ENCODE peak calls at places on chromosomes 12 and 14, in eight cellular contexts. N is prostate gland, H is SK-N-MC, Q is stomach, D is transverse colon, E is suprapubic skin, B is GM23338, X is sigmoid colon. F is an unnamed sample.

GRCh38 chr12:43169115-43169681 is 382.8 kb downstream of the ADAMTS20 start:
- DNase-seq in N (no peak), H (no peak), Q (no peak), D (no peak), E (no peak), B (no peak), X (no peak), F (no peak)

GRCh38 chr14:68780358-68781160 is 12.3 kb downstream of the ZFP36L1 start:
- DNase-seq in N (no peak), H (no peak), Q (peak; percentile 66), D (peak; percentile 68), E (peak; percentile 78), B (no peak), X (peak; percentile 91), F (peak; percentile 88)

GRCh38 chr14:95256011-95256775 is 63.5 kb downstream of the CLMN start:
- DNase-seq in N (no peak), H (peak; percentile 35), Q (no peak), D (no peak), E (peak; percentile 9), B (no peak), X (no peak), F (no peak)

GRCh38 chr12:81450920-81451739 is 308.0 kb downstream of the PPFIA2 start:
- DNase-seq in N (peak; percentile 29), H (no peak), Q (no peak), D (no peak), E (no peak), B (peak; percentile 95), X (no peak), F (no peak)

GRCh38 chr12:50181691-50182090 is 14.5 kb upstream of the CERS5 start:
- DNase-seq in N (no peak), H (no peak), Q (no peak), D (no peak), E (no peak), B (no peak), X (no peak), F (no peak)

GRCh38 chr14:38238881-38239280 is 17.0 kb downstream of the CLEC14A start:
- DNase-seq in N (no peak), H (no peak), Q (no peak), D (no peak), E (no peak), B (no peak), X (no peak), F (no peak)

GRCh38 chr12:4164591-4165558 is 108.7 kb upstream of the CCND2 start:
- DNase-seq in N (no peak), H (no peak), Q (peak; percentile 34), D (peak; percentile 50), E (no peak), B (peak; percentile 83), X (peak; percentile 75), F (peak; percentile 92)

GRCh38 chr12:27859648-27860047 is 79.6 kb upstream of the MANSC4 start:
- DNase-seq in N (no peak), H (no peak), Q (no peak), D (no peak), E (no peak), B (peak; percentile 27), X (no peak), F (no peak)

GRCh38 chr14:77598366-77599050 is 17.9 kb downstream of the SPTLC2 start:
- DNase-seq in N (no peak), H (no peak), Q (no peak), D (peak; percentile 37), E (no peak), B (no peak), X (no peak), F (no peak)

GRCh38 chr12:8992086-8992409 is 2.7 kb downstream of the KLRG1 start:
- DNase-seq in N (no peak), H (no peak), Q (no peak), D (no peak), E (no peak), B (no peak), X (no peak), F (no peak)

GRCh38 chr12:77893918-77894317 is 63.2 kb downstream of the NAV3 start:
- DNase-seq in N (no peak), H (no peak), Q (peak; percentile 74), D (peak; percentile 68), E (no peak), B (peak; percentile 39), X (no peak), F (no peak)

GRCh38 chr14:25464078-25464477 is 414.1 kb upstream of the STXBP6 start:
- DNase-seq in N (no peak), H (no peak), Q (no peak), D (no peak), E (no peak), B (no peak), X (no peak), F (no peak)

GRCh38 chr12:105433804-105434203 is 103.3 kb downstream of the C12orf75 start:
- DNase-seq in N (no peak), H (no peak), Q (no peak), D (no peak), E (no peak), B (no peak), X (no peak), F (no peak)

GRCh38 chr12:124474709-124475108 is 92.7 kb downstream of the NCOR2 start:
- DNase-seq in N (no peak), H (no peak), Q (no peak), D (no peak), E (no peak), B (no peak), X (peak; percentile 89), F (no peak)

DNA sequence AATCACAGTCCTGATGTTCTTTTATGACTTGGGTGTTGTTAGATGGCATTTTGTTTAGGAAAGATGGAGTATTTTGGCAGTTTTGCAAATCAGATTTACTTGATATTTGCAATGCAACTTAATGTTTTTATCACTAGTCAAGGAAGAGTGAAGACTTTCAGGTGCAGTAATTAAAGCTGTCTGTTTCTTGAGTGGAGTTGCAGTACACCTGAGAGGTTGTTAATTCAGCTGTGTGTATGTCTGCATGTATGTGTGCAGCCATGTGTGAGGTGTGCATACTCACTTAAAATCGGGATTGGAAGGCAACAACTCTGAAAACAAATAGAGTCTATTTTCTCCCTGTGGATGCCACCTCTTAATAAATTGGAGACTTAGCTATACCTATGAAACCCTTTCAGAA is 94.5 kb downstream of the RMST start:
- DNase-seq in N (no peak), H (no peak), Q (no peak), D (no peak), E (no peak), B (no peak), X (no peak), F (no peak)
- TF ChIP-seq POLR2AphosphoS5 in N (no peak), H (no peak), Q (no peak), D (no peak), E (no peak), B (no peak), X (no peak), F (no peak)

GRCh38 chr12:12636641-12637040 is 25.0 kb downstream of the CREBL2 start:
- DNase-seq in N (no peak), H (no peak), Q (no peak), D (no peak), E (no peak), B (no peak), X (no peak), F (no peak)
- H3K36me3 ChIP-seq in N (no peaks in the 10 kb centered on the region), H (peaks cover 24% of the 10 kb centered on the region), Q (peaks cover 66% of the 10 kb centered on the region), D (peaks cover 62% of the 10 kb centered on the region), E (peaks cover 56% of the 10 kb centered on the region), B (no peaks in the 10 kb centered on the region), X (peaks cover 61% of the 10 kb centered on the region), F (peaks cover 65% of the 10 kb centered on the region)

GRCh38 chr12:131115766-131116165 is 162.1 kb downstream of the ADGRD1 start:
- DNase-seq in N (no peak), H (no peak), Q (no peak), D (no peak), E (no peak), B (no peak), X (peak; percentile 36), F (no peak)
- H3K27ac ChIP-seq in N (no peak overlapping the region), H (no peak overlapping the region), Q (no peak overlapping the region), D (no peak overlapping the region), E (peak overlapping the region; percentile 25), B (no peak overlapping the region), X (no peak overlapping the region), F (no peak overlapping the region)

DNA sequence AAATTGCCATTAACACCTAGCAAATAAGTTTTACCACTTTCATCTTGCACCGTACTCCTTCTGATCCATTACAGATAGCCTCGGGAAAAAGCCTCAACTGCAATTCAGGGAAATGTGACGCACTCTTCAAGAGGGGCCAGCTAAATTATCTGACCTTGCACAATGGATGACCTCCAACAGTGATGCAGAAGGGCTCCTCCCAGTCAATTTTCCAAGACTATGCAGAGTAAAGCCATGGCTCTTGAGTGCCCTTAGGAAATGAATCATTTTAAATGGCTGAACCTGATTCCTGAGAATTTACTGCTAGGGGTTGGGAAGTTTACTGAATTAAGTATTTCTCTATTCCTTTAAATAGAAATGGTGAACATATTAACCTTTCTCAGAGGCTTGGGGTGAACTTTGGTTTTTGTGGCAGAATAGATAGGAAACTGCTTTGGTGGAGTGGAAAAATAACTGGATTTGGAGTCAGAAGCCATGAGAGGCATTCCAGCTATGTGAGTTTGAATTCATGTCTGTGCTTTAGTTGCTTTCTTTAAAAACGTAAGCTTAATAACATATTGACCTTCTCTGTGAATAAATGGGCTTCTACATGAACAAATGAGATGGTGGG is 64.8 kb upstream of the OVCH1 start:
- DNase-seq in N (no peak), H (no peak), Q (no peak), D (no peak), E (no peak), B (no peak), X (peak; percentile 74), F (no peak)
- TF ChIP-seq POLR2AphosphoS5 in N (peak; percentile 14), H (no peak), Q (no peak), D (peak; percentile 19), E (no peak), B (no peak), X (peak; percentile 18), F (no peak)

DNA sequence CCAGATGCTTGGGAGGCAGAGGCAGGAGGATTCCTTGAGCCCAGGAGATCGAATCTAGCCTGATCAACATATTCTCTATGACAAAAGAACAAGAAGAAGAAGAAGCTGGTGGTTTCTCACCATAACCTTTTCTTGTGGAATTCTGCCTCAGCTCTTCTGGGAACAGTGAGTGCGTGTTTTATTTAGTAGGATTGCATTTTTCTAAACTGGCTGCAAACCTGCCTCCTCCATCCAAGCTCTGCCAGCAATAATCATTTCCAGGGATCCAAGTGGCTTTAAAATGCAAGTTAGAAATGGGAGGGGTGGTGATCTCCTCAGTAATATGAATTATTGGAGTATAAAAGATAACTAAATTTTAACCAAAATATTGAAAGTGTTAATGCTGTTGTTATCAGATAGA is 46.1 kb upstream of the MMP17 start:
- DNase-seq in N (no peak), H (no peak), Q (no peak), D (no peak), E (no peak), B (no peak), X (no peak), F (no peak)
- H3K36me3 ChIP-seq in N (peaks cover 15% of the 10 kb centered on the region), H (peaks cover 47% of the 10 kb centered on the region), Q (peaks cover 89% of the 10 kb centered on the region), D (peaks cover 41% of the 10 kb centered on the region), E (peaks cover 66% of the 10 kb centered on the region), B (peaks cover 24% of the 10 kb centered on the region), X (peaks cover 77% of the 10 kb centered on the region), F (peaks cover 69% of the 10 kb centered on the region)

GRCh38 chr14:102901633-102902032 is 20.8 kb upstream of the AMN start:
- DNase-seq in N (no peak), H (no peak), Q (no peak), D (peak; percentile 65), E (no peak), B (no peak), X (no peak), F (peak; percentile 91)
- H3K27ac ChIP-seq in N (no peak overlapping the region), H (no peak overlapping the region), Q (no peak overlapping the region), D (peak overlapping the region; percentile 42), E (no peak overlapping the region), B (peak overlapping the region; percentile 63), X (no peak overlapping the region), F (peak overlapping the region; percentile 68)

GRCh38 chr12:111451649-111452129 is 46.0 kb downstream of the SH2B3 start:
- DNase-seq in N (no peak), H (peak; percentile 56), Q (peak; percentile 9), D (no peak), E (peak; percentile 23), B (peak; percentile 52), X (peak; percentile 22), F (no peak)
- TF ChIP-seq POLR2AphosphoS5 in N (peak; percentile 27), H (no peak), Q (no peak), D (no peak), E (no peak), B (no peak), X (no peak), F (peak; percentile 43)

F was measured in spleen.